ENCODE peak calls at places on chromosomes 13 and 19, in six cellular contexts. M is cardiac muscle cell; O is CD8-positive, alpha-beta memory T cell; C is PC-3; W is heart right ventricle; K is mucosa of descending colon. L is an unnamed sample.
A peak's percentile ranks its signal among the peaks of the same experiment; 100 is the strongest.

GRCh38 chr13:110216403-110217041 is 90.4 kb downstream of the COL4A1 start:
- DNase-seq in M (no peak), O (no peak), C (no peak), W (no peak), K (no peak), L (no peak)

GRCh38 chr19:38862321-38863059 is 12.7 kb upstream of the HNRNPL start:
- DNase-seq in M (no peak), O (no peak), C (peak; percentile 64), W (no peak), K (no peak), L (no peak)

GRCh38 chr19:1401138-1401888 is at the start of gene GAMT:
- DNase-seq in M (peak; percentile 75), O (peak; percentile 38), C (peak; percentile 43), W (peak; percentile 68), K (no peak), L (peak; percentile 47)

GRCh38 chr19:18793144-18794028 is 2.3 kb upstream of the COMP start:
- DNase-seq in M (no peak), O (no peak), C (no peak), W (no peak), K (no peak), L (no peak)

GRCh38 chr13:85148009-85148408 is 651.2 kb downstream of the SLITRK6 start:
- DNase-seq in M (peak; percentile 26), O (no peak), C (no peak), W (no peak), K (no peak), L (no peak)

GRCh38 chr19:1429750-1430149 is 8.4 kb upstream of the RPS15 start:
- DNase-seq in M (no peak), O (no peak), C (no peak), W (peak; percentile 63), K (peak; percentile 64), L (no peak)

GRCh38 chr19:2327773-2328400 is 499 bp downstream of the LSM7 start:
- DNase-seq in M (no peak), O (peak; percentile 43), C (peak; percentile 48), W (peak; percentile 10), K (no peak), L (peak; percentile 56)

GRCh38 chr19:47518139-47518538 is 3.3 kb upstream of the NAPA start:
- DNase-seq in M (no peak), O (peak; percentile 20), C (no peak), W (no peak), K (no peak), L (peak; percentile 17)

GRCh38 chr19:9936151-9937000 is at the start of gene OLFM2:
- DNase-seq in M (peak; percentile 55), O (no peak), C (no peak), W (peak; percentile 42), K (no peak), L (no peak)

GRCh38 chr13:38767506-38768265 is 80.8 kb downstream of the FREM2 start:
- DNase-seq in M (peak; percentile 77), O (no peak), C (no peak), W (no peak), K (no peak), L (no peak)

GRCh38 chr19:18807861-18808331 is 16.8 kb upstream of the COMP start:
- DNase-seq in M (no peak), O (no peak), C (no peak), W (no peak), K (no peak), L (no peak)

GRCh38 chr13:103883152-103883551 is 816.9 kb upstream of the SLC10A2 start:
- DNase-seq in M (peak; percentile 84), O (no peak), C (peak; percentile 97), W (peak; percentile 77), K (peak; percentile 56), L (no peak)

GRCh38 chr13:51761638-51762350 is 42.2 kb downstream of the DHRS12 start:
- DNase-seq in M (peak; percentile 63), O (no peak), C (peak; percentile 4), W (peak; percentile 35), K (no peak), L (no peak)

GRCh38 chr19:57110592-57111328 is 9.0 kb upstream of the USP29 start:
- DNase-seq in M (no peak), O (no peak), C (no peak), W (no peak), K (no peak), L (no peak)
- H3K9me3 ChIP-seq in M (no peaks in the 10 kb centered on the region), O (peaks cover 11% of the 10 kb centered on the region), C (peaks cover 58% of the 10 kb centered on the region), W (peaks cover 22% of the 10 kb centered on the region), K (peaks cover 93% of the 10 kb centered on the region), L (peaks cover 18% of the 10 kb centered on the region)

DNA sequence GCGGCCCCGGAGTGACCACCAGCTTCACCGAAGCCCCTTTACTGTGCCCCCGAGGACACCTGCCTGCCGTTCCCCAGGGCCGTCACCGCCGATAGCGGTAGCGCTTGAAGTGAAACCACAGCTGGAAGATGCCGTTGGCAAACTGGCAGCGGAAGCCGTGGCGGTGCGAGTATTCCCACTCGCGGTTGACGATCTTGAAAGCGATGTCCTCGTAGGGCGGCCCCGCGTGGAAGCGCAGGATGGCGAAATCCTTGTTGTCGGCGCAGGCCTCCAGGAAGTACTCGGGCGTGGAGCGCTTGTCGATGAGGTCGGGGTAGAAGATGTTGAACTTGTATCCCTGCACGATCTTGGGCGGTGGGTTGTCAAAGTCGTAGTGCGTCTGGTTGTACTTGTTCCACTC is 5.2 kb upstream of the TBXA2R start:
- DNase-seq in M (no peak), O (no peak), C (no peak), W (peak; percentile 10), K (no peak), L (no peak)
- H3K4me1 ChIP-seq in M (peaks cover 13% of the 10 kb centered on the region), O (peaks cover 9% of the 10 kb centered on the region), C (peaks cover 11% of the 10 kb centered on the region), W (peaks cover 26% of the 10 kb centered on the region), K (peaks cover 8% of the 10 kb centered on the region), L (no peaks in the 10 kb centered on the region)

GRCh38 chr19:17358395-17358794 is 18.7 kb downstream of the PLVAP start:
- DNase-seq in M (no peak), O (no peak), C (no peak), W (no peak), K (no peak), L (no peak)

GRCh38 chr19:17357078-17357666 is 19.8 kb downstream of the GTPBP3 start:
- DNase-seq in M (no peak), O (no peak), C (no peak), W (no peak), K (no peak), L (no peak)

GRCh38 chr19:17365361-17365760 is 11.8 kb downstream of the PLVAP start:
- DNase-seq in M (no peak), O (no peak), C (no peak), W (no peak), K (no peak), L (no peak)

GRCh38 chr19:17357724-17358123 is 19.4 kb downstream of the PLVAP start:
- DNase-seq in M (no peak), O (no peak), C (no peak), W (no peak), K (no peak), L (no peak)

DNA sequence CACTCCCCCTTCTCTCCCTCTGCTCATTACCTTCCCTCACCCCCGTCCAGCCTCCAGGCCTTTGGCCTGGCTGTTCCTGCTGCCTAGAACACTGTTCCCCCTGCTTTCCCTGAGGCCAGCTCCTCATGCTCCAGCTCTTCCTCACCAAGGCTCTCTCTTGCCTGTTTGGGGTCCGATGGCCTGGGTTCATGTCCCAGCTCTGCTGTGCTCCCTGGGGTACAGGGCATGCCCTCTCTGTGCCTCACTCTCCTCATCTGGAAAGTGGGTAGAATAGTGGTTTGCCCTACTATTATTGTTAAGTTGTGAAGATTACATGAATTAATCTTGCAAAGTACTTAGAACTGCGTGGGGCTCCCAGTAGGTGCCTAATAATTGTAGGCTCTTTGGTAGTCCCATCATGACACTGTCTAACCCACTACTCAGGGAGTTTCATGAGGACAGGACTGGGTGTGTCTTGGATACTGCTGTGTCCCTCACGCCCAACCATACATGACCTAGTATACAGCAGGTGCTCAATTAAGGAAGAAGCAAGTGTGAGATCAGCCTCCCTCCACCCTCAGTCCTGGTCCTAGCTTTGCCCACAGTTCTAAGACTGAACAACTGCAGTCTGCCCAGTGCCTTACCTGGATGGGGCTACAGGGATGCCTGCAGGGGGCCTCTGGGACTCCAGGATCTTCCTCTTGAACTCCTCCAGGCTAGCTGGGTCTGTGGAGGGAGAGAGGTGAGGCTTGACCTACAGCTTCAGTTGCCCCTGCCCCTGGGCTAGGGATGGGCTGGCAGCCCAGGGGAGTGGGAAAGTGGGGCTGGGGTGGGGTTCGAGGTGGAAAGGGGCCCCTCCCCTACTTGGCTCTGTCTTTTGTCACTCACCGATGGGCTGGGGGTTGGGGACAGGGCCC is 17.0 kb downstream of the PLVAP start:
- DNase-seq in M (no peak), O (no peak), C (no peak), W (no peak), K (no peak), L (no peak)
- H3K9me3 ChIP-seq in M (no peaks in the 10 kb centered on the region), O (no peaks in the 10 kb centered on the region), C (no peaks in the 10 kb centered on the region), W (no peaks in the 10 kb centered on the region), K (no peaks in the 10 kb centered on the region), L (no peaks in the 10 kb centered on the region)

DNA sequence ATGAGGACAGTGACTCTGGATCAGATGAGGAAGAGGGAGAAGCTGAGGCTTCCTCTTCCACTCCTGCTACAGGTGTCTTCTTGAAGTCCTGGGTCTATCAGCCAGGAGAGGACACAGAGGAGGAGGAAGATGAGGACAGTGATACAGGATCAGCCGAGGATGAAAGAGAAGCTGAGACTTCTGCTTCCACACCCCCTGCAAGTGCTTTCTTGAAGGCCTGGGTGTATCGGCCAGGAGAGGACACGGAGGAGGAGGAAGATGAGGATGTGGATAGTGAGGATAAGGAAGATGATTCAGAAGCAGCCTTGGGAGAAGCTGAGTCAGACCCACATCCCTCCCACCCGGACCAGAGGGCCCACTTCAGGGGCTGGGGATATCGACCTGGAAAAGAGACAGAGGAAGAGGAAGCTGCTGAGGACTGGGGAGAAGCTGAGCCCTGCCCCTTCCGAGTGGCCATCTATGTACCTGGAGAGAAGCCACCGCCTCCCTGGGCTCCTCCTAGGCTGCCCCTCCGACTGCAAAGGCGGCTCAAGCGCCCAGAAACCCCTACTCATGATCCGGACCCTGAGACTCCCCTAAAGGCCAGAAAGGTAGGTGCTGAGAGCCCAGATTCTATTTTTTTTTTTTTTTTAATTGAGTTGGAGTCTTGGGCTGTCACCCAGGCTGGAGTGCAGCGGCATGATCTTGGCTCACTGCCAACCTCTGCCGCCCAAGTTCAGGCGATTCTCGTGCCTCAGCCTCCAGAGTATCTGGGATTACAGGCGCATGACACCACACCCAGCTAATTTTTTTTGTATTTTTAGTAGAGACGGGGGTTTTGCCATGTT is 2.3 kb downstream of the PPP1R15A start:
- DNase-seq in M (no peak), O (no peak), C (peak; percentile 73), W (peak; percentile 47), K (peak; percentile 64), L (peak; percentile 51)
- H3K4me1 ChIP-seq in M (peaks cover 39% of the 10 kb centered on the region), O (peaks cover 32% of the 10 kb centered on the region), C (peaks cover 15% of the 10 kb centered on the region), W (peaks cover 56% of the 10 kb centered on the region), K (peaks cover 37% of the 10 kb centered on the region), L (peaks cover 38% of the 10 kb centered on the region)

DNA sequence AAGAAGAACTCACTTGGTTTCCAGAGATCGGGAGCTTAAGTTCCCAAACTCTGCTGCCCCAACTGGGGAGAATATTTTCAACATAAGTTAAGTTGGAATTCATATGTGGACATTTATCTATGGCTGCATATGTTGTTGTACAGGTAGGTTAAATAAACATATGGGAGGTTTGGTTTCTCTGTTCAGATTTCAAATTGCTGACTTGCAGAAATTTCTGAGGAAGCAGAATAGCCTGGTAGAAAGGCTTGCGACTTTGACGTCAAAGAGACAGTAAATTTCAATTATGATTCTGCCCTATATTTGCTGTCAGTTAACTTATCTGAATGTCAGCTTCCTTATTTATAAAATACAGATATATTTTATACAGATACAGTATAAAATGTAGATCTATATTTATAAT is 40.0 kb upstream of the TPP2 start:
- DNase-seq in M (no peak), O (no peak), C (no peak), W (no peak), K (no peak), L (no peak)
- H3K9me3 ChIP-seq in M (no peaks in the 10 kb centered on the region), O (no peaks in the 10 kb centered on the region), C (no peaks in the 10 kb centered on the region), W (no peaks in the 10 kb centered on the region), K (no peaks in the 10 kb centered on the region), L (no peaks in the 10 kb centered on the region)

L was measured in CD4-positive, alpha-beta memory T cell.